ENCODE peak calls at places on chromosome 3, in nine cellular contexts. One of them, this sample, is unnamed. For H3K4me1, the result is how much of the 10 kb centered on the place peaks cover.

GRCh38 chr3:112628038-112628437 is 12.9 kb downstream of the CCDC80 start:
- DNase-seq in HCT116: no peak
- DNase-seq in breast epithelium: no peak
- DNase-seq in colonic mucosa: no peak
- DNase-seq in heart right ventricle: no peak
- DNase-seq in spleen: no peak
- DNase-seq in PC-9: no peak
- DNase-seq in pancreas: no peak
- DNase-seq in upper lobe of right lung: no peak
- DNase-seq in this sample: no peak

GRCh38 chr3:194158942-194159439 is 23.0 kb downstream of the HES1 start:
- DNase-seq in HCT116: no peak
- DNase-seq in heart right ventricle: no peak
- DNase-seq in colonic mucosa: peak
- DNase-seq in PC-9: peak
- DNase-seq in pancreas: peak
- DNase-seq in breast epithelium: peak
- DNase-seq in spleen: no peak
- DNase-seq in upper lobe of right lung: no peak
- DNase-seq in this sample: peak

GRCh38 chr3:18307529-18307928 is 117.6 kb downstream of the SATB1 start:
- DNase-seq in HCT116: no peak
- DNase-seq in breast epithelium: no peak
- DNase-seq in spleen: no peak
- DNase-seq in upper lobe of right lung: no peak
- DNase-seq in heart right ventricle: no peak
- DNase-seq in colonic mucosa: no peak
- DNase-seq in PC-9: no peak
- DNase-seq in pancreas: no peak
- DNase-seq in this sample: peak

GRCh38 chr3:141878326-141878725 is 1.9 kb downstream of the ATP1B3 start:
- DNase-seq in breast epithelium: no peak
- DNase-seq in pancreas: no peak
- DNase-seq in heart right ventricle: no peak
- DNase-seq in PC-9: no peak
- DNase-seq in HCT116: no peak
- DNase-seq in colonic mucosa: no peak
- DNase-seq in spleen: no peak
- DNase-seq in upper lobe of right lung: no peak
- DNase-seq in this sample: no peak

GRCh38 chr3:177443469-177443868 is 246.2 kb upstream of the TBL1XR1 start:
- DNase-seq in breast epithelium: peak
- DNase-seq in upper lobe of right lung: no peak
- DNase-seq in heart right ventricle: no peak
- DNase-seq in HCT116: peak
- DNase-seq in spleen: no peak
- DNase-seq in colonic mucosa: peak
- DNase-seq in PC-9: peak
- DNase-seq in pancreas: no peak
- DNase-seq in this sample: peak

GRCh38 chr3:14358426-14359211 is 43.8 kb upstream of the SLC6A6 start:
- DNase-seq in pancreas: no peak
- DNase-seq in HCT116: no peak
- DNase-seq in colonic mucosa: peak
- DNase-seq in heart right ventricle: peak
- DNase-seq in breast epithelium: peak
- DNase-seq in PC-9: no peak
- DNase-seq in spleen: no peak
- DNase-seq in upper lobe of right lung: no peak
- DNase-seq in this sample: no peak

GRCh38 chr3:141249041-141249440 is 17.4 kb downstream of the PXYLP1 start:
- DNase-seq in spleen: no peak
- DNase-seq in heart right ventricle: no peak
- DNase-seq in upper lobe of right lung: no peak
- DNase-seq in breast epithelium: no peak
- DNase-seq in PC-9: no peak
- DNase-seq in colonic mucosa: no peak
- DNase-seq in HCT116: no peak
- DNase-seq in pancreas: no peak
- DNase-seq in this sample: no peak

GRCh38 chr3:32593903-32594525 is 23.4 kb upstream of the DYNC1LI1 start:
- DNase-seq in pancreas: no peak
- DNase-seq in heart right ventricle: no peak
- DNase-seq in spleen: no peak
- DNase-seq in breast epithelium: no peak
- DNase-seq in HCT116: no peak
- DNase-seq in colonic mucosa: no peak
- DNase-seq in upper lobe of right lung: no peak
- DNase-seq in PC-9: no peak
- DNase-seq in this sample: peak

GRCh38 chr3:46667061-46667621 is 26.3 kb downstream of the ALS2CL start:
- DNase-seq in pancreas: peak
- DNase-seq in HCT116: no peak
- DNase-seq in colonic mucosa: no peak
- DNase-seq in spleen: peak
- DNase-seq in heart right ventricle: peak
- DNase-seq in breast epithelium: no peak
- DNase-seq in PC-9: no peak
- DNase-seq in upper lobe of right lung: peak
- DNase-seq in this sample: no peak

GRCh38 chr3:11759996-11760395 is 86.7 kb downstream of the TAMM41 start:
- DNase-seq in spleen: no peak
- DNase-seq in heart right ventricle: no peak
- DNase-seq in PC-9: no peak
- DNase-seq in colonic mucosa: no peak
- DNase-seq in pancreas: no peak
- DNase-seq in HCT116: no peak
- DNase-seq in breast epithelium: peak
- DNase-seq in upper lobe of right lung: no peak
- DNase-seq in this sample: no peak

GRCh38 chr3:49165771-49166751 is at the start of gene CCDC71:
- DNase-seq in upper lobe of right lung: peak
- DNase-seq in heart right ventricle: peak
- DNase-seq in pancreas: peak
- DNase-seq in spleen: peak
- DNase-seq in colonic mucosa: peak
- DNase-seq in HCT116: peak
- DNase-seq in breast epithelium: peak
- DNase-seq in PC-9: peak
- DNase-seq in this sample: peak

GRCh38 chr3:196740476-196741400 is 1.1 kb downstream of the PAK2 start:
- DNase-seq in colonic mucosa: peak
- DNase-seq in upper lobe of right lung: peak
- DNase-seq in breast epithelium: no peak
- DNase-seq in spleen: peak
- DNase-seq in pancreas: no peak
- DNase-seq in HCT116: no peak
- DNase-seq in PC-9: no peak
- DNase-seq in heart right ventricle: peak
- DNase-seq in this sample: peak

GRCh38 chr3:190014940-190015339 is 105.8 kb downstream of the P3H2 start:
- DNase-seq in spleen: no peak
- DNase-seq in pancreas: no peak
- DNase-seq in heart right ventricle: no peak
- DNase-seq in upper lobe of right lung: no peak
- DNase-seq in breast epithelium: no peak
- DNase-seq in PC-9: no peak
- DNase-seq in colonic mucosa: no peak
- DNase-seq in HCT116: no peak
- DNase-seq in this sample: no peak

GRCh38 chr3:15042936-15043335 is 22.2 kb downstream of the MRPS25 start:
- DNase-seq in pancreas: no peak
- DNase-seq in PC-9: no peak
- DNase-seq in breast epithelium: no peak
- DNase-seq in colonic mucosa: no peak
- DNase-seq in heart right ventricle: no peak
- DNase-seq in HCT116: no peak
- DNase-seq in spleen: no peak
- DNase-seq in upper lobe of right lung: no peak
- DNase-seq in this sample: no peak

GRCh38 chr3:14858105-14858504 is 39.3 kb downstream of the FGD5 start:
- DNase-seq in pancreas: no peak
- DNase-seq in breast epithelium: no peak
- DNase-seq in spleen: no peak
- DNase-seq in PC-9: no peak
- DNase-seq in upper lobe of right lung: no peak
- DNase-seq in heart right ventricle: no peak
- DNase-seq in HCT116: no peak
- DNase-seq in colonic mucosa: no peak
- DNase-seq in this sample: no peak

GRCh38 chr3:63015614-63016016 is 140.4 kb upstream of the CADPS start:
- DNase-seq in PC-9: no peak
- DNase-seq in upper lobe of right lung: no peak
- DNase-seq in heart right ventricle: no peak
- DNase-seq in pancreas: no peak
- DNase-seq in spleen: peak
- DNase-seq in colonic mucosa: no peak
- DNase-seq in breast epithelium: no peak
- DNase-seq in HCT116: no peak
- DNase-seq in this sample: no peak

DNA sequence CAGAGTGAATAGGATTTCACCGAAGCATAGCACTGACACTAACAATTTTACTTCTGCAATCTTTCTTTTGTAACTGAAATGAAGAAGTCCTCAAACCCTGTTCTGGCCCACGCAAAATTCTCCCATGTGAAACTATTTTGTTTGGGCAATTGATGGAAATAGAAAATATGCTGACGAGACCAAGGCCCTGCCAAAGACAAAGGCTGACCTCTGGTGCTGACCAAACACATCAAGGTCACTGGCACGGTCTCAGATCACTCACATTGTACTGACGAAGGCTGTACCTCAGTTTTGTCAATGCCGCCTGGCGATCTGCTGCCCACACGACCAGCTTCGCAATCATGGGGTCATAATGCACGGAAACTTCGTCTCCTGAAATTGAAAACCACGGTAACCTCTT is 58.4 kb upstream of the DCUN1D1 start:
- DNase-seq in colonic mucosa: no peak
- DNase-seq in upper lobe of right lung: no peak
- DNase-seq in PC-9: no peak
- DNase-seq in spleen: no peak
- DNase-seq in pancreas: no peak
- DNase-seq in heart right ventricle: no peak
- DNase-seq in HCT116: no peak
- DNase-seq in breast epithelium: no peak
- DNase-seq in this sample: no peak
- TF ChIP-seq CTCF in colonic mucosa: no peak
- TF ChIP-seq CTCF in upper lobe of right lung: no peak
- TF ChIP-seq CTCF in PC-9: no peak
- TF ChIP-seq CTCF in spleen: no peak
- TF ChIP-seq CTCF in pancreas: no peak
- TF ChIP-seq CTCF in heart right ventricle: no peak
- TF ChIP-seq CTCF in HCT116: no peak
- TF ChIP-seq CTCF in breast epithelium: no peak
- TF ChIP-seq CTCF in this sample: no peak

GRCh38 chr3:146685050-146685814 is 80.1 kb upstream of the PLSCR5 start:
- DNase-seq in PC-9: no peak
- DNase-seq in breast epithelium: no peak
- DNase-seq in HCT116: no peak
- DNase-seq in heart right ventricle: no peak
- DNase-seq in pancreas: no peak
- DNase-seq in spleen: no peak
- DNase-seq in upper lobe of right lung: no peak
- DNase-seq in colonic mucosa: no peak
- DNase-seq in this sample: no peak

GRCh38 chr3:146679191-146679590 is 74.0 kb upstream of the PLSCR5 start:
- DNase-seq in upper lobe of right lung: no peak
- DNase-seq in breast epithelium: no peak
- DNase-seq in spleen: no peak
- DNase-seq in PC-9: no peak
- DNase-seq in heart right ventricle: no peak
- DNase-seq in HCT116: no peak
- DNase-seq in pancreas: no peak
- DNase-seq in colonic mucosa: no peak
- DNase-seq in this sample: no peak

GRCh38 chr3:146679995-146680394 is 74.8 kb upstream of the PLSCR5 start:
- DNase-seq in spleen: no peak
- DNase-seq in pancreas: no peak
- DNase-seq in breast epithelium: no peak
- DNase-seq in upper lobe of right lung: no peak
- DNase-seq in colonic mucosa: no peak
- DNase-seq in PC-9: no peak
- DNase-seq in heart right ventricle: no peak
- DNase-seq in HCT116: no peak
- DNase-seq in this sample: no peak

GRCh38 chr3:146680602-146681001 is 75.5 kb upstream of the PLSCR5 start:
- DNase-seq in spleen: no peak
- DNase-seq in upper lobe of right lung: no peak
- DNase-seq in pancreas: no peak
- DNase-seq in breast epithelium: no peak
- DNase-seq in colonic mucosa: no peak
- DNase-seq in HCT116: no peak
- DNase-seq in PC-9: no peak
- DNase-seq in heart right ventricle: no peak
- DNase-seq in this sample: no peak

GRCh38 chr3:146682176-146682575 is 77.0 kb upstream of the PLSCR5 start:
- DNase-seq in HCT116: no peak
- DNase-seq in breast epithelium: no peak
- DNase-seq in heart right ventricle: no peak
- DNase-seq in PC-9: no peak
- DNase-seq in spleen: no peak
- DNase-seq in pancreas: no peak
- DNase-seq in upper lobe of right lung: no peak
- DNase-seq in colonic mucosa: no peak
- DNase-seq in this sample: no peak
- H3K4me1 ChIP-seq in HCT116: under half
- H3K4me1 ChIP-seq in breast epithelium: under half
- H3K4me1 ChIP-seq in heart right ventricle: under half
- H3K4me1 ChIP-seq in PC-9: under half
- H3K4me1 ChIP-seq in spleen: under half
- H3K4me1 ChIP-seq in pancreas: under half
- H3K4me1 ChIP-seq in upper lobe of right lung: under half
- H3K4me1 ChIP-seq in colonic mucosa: under half
- H3K4me1 ChIP-seq in this sample: under half

DNA sequence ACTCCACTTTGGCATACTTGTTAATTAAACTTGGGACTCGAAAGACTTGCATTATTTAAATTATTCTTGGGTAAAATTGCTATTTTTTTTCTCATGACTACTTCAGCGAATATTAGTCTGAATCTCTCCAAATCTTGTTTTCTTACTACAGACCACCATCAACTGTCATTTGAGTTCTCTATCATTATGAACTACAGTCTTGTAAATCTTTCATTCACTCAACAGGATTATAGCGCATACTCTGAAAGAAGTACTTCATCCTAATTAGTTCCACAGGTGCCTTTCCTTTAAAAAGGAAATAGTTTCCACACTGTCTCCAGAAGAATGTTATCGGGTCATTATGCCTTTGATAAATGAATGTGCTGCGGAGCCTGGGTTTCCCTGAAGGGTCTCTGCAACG is 149.5 kb downstream of the NLGN1 start:
- DNase-seq in colonic mucosa: no peak
- DNase-seq in heart right ventricle: no peak
- DNase-seq in pancreas: no peak
- DNase-seq in HCT116: no peak
- DNase-seq in upper lobe of right lung: no peak
- DNase-seq in spleen: no peak
- DNase-seq in breast epithelium: no peak
- DNase-seq in PC-9: no peak
- DNase-seq in this sample: no peak
- TF ChIP-seq CTCF in colonic mucosa: no peak
- TF ChIP-seq CTCF in heart right ventricle: no peak
- TF ChIP-seq CTCF in pancreas: no peak
- TF ChIP-seq CTCF in HCT116: no peak
- TF ChIP-seq CTCF in upper lobe of right lung: no peak
- TF ChIP-seq CTCF in spleen: no peak
- TF ChIP-seq CTCF in breast epithelium: no peak
- TF ChIP-seq CTCF in PC-9: no peak
- TF ChIP-seq CTCF in this sample: no peak

GRCh38 chr3:66004244-66004643 is 34.5 kb downstream of the MAGI1 start:
- DNase-seq in PC-9: no peak
- DNase-seq in upper lobe of right lung: no peak
- DNase-seq in heart right ventricle: peak
- DNase-seq in HCT116: no peak
- DNase-seq in pancreas: no peak
- DNase-seq in breast epithelium: peak
- DNase-seq in spleen: no peak
- DNase-seq in colonic mucosa: no peak
- DNase-seq in this sample: no peak
- H3K4me1 ChIP-seq in PC-9: under half
- H3K4me1 ChIP-seq in upper lobe of right lung: under half
- H3K4me1 ChIP-seq in heart right ventricle: half or more
- H3K4me1 ChIP-seq in HCT116: under half
- H3K4me1 ChIP-seq in pancreas: under half
- H3K4me1 ChIP-seq in breast epithelium: under half
- H3K4me1 ChIP-seq in spleen: under half
- H3K4me1 ChIP-seq in colonic mucosa: under half
- H3K4me1 ChIP-seq in this sample: under half

This sample was measured in foreskin keratinocyte.